ENCODE peak calls at places on chromosomes 12 and 14, in five cellular contexts. One of them, this sample, is unnamed.

GRCh38 chr14:91374287-91374880 is 43.2 kb downstream of the CCDC88C start:
- DNase-seq in HepG2: no peak
- DNase-seq in K562: no peak
- DNase-seq in GM12878: no peak
- DNase-seq in SK-N-SH: no peak
- DNase-seq in this sample: no peak

GRCh38 chr12:75820848-75821578 is 210.6 kb downstream of the PHLDA1 start:
- DNase-seq in HepG2: no peak
- DNase-seq in K562: no peak
- DNase-seq in GM12878: no peak
- DNase-seq in SK-N-SH: no peak
- DNase-seq in this sample: no peak

GRCh38 chr12:19288603-19289244 is 150.6 kb upstream of the AEBP2 start:
- DNase-seq in HepG2: peak; percentile 32
- DNase-seq in K562: peak; percentile 11
- DNase-seq in GM12878: no peak
- DNase-seq in SK-N-SH: peak; percentile 51
- DNase-seq in this sample: peak; percentile 22

GRCh38 chr14:81771876-81772275 is 238.2 kb upstream of the SEL1L start:
- DNase-seq in HepG2: no peak
- DNase-seq in K562: no peak
- DNase-seq in GM12878: no peak
- DNase-seq in SK-N-SH: no peak
- DNase-seq in this sample: no peak

GRCh38 chr14:45728448-45729225 is 475.6 kb upstream of the MIS18BP1 start:
- DNase-seq in HepG2: no peak
- DNase-seq in K562: no peak
- DNase-seq in GM12878: no peak
- DNase-seq in SK-N-SH: no peak
- DNase-seq in this sample: no peak

GRCh38 chr14:100885196-100886030 is 18.1 kb downstream of the RTL1 start:
- DNase-seq in HepG2: no peak
- DNase-seq in K562: no peak
- DNase-seq in GM12878: no peak
- DNase-seq in SK-N-SH: peak; percentile 68
- DNase-seq in this sample: no peak

GRCh38 chr12:131335456-131335855 is 375.4 kb upstream of the SFSWAP start:
- DNase-seq in HepG2: no peak
- DNase-seq in K562: no peak
- DNase-seq in GM12878: no peak
- DNase-seq in SK-N-SH: no peak
- DNase-seq in this sample: no peak

GRCh38 chr14:90611501-90611900 is 204.7 kb downstream of the TTC7B start:
- DNase-seq in HepG2: no peak
- DNase-seq in K562: no peak
- DNase-seq in GM12878: no peak
- DNase-seq in SK-N-SH: no peak
- DNase-seq in this sample: no peak

GRCh38 chr12:46005823-46006222 is 15.4 kb upstream of the SCAF11 start:
- DNase-seq in HepG2: no peak
- DNase-seq in K562: no peak
- DNase-seq in GM12878: no peak
- DNase-seq in SK-N-SH: no peak
- DNase-seq in this sample: no peak

GRCh38 chr12:85814116-85814515 is 22.1 kb downstream of the RASSF9 start:
- DNase-seq in HepG2: no peak
- DNase-seq in K562: no peak
- DNase-seq in GM12878: no peak
- DNase-seq in SK-N-SH: no peak
- DNase-seq in this sample: no peak

GRCh38 chr14:91919814-91920213 is 27.7 kb downstream of the FBLN5 start:
- DNase-seq in HepG2: no peak
- DNase-seq in K562: no peak
- DNase-seq in GM12878: no peak
- DNase-seq in SK-N-SH: no peak
- DNase-seq in this sample: no peak

DNA sequence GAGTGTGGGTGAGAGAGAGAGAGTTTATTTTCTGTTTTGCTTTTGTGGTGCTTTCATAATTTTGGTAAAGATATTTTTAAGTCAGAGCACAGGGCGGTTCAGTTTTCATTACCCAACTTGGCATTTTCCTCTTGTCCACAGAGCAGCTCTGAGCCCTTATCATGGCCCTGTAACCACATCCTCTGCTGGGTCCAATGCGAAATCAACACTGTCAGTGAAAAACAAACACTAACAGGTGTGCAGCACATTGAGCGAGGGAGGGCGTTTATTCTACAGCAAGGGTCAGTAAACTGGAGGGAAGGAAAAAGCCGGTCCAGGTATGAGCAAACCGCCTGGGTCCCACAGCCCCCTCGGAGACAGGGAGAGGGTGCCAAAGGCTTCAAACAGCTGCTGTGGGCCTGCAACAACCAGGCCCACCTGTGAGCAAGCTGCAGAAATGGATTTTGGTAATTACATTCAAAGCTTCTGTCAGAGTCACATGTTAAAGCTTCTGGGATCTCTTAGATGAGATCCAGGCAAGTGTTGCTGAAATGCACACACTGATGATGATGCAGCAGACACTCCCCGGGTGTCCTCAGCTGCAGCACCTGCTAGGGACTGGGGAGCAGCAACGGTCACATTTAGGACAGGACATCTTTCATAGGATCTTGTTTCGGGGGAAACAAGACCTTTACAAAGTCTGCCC is 132.7 kb upstream of the DYRK2 start:
- DNase-seq in HepG2: no peak
- DNase-seq in K562: no peak
- DNase-seq in GM12878: peak; percentile 51
- DNase-seq in SK-N-SH: no peak
- DNase-seq in this sample: no peak
- TF ChIP-seq ZBTB33 in HepG2: no peak
- TF ChIP-seq ZBTB33 in K562: no peak
- TF ChIP-seq ZBTB33 in GM12878: no peak
- TF ChIP-seq ZBTB33 in SK-N-SH: no peak
- TF ChIP-seq ZBTB33 in this sample: no peak

GRCh38 chr12:105935981-105936380 is 202.8 kb downstream of the NUAK1 start:
- DNase-seq in HepG2: no peak
- DNase-seq in K562: no peak
- DNase-seq in GM12878: no peak
- DNase-seq in SK-N-SH: no peak
- DNase-seq in this sample: no peak
- TF ChIP-seq ZBTB33 in HepG2: no peak
- TF ChIP-seq ZBTB33 in K562: no peak
- TF ChIP-seq ZBTB33 in GM12878: no peak
- TF ChIP-seq ZBTB33 in SK-N-SH: no peak
- TF ChIP-seq ZBTB33 in this sample: no peak

DNA sequence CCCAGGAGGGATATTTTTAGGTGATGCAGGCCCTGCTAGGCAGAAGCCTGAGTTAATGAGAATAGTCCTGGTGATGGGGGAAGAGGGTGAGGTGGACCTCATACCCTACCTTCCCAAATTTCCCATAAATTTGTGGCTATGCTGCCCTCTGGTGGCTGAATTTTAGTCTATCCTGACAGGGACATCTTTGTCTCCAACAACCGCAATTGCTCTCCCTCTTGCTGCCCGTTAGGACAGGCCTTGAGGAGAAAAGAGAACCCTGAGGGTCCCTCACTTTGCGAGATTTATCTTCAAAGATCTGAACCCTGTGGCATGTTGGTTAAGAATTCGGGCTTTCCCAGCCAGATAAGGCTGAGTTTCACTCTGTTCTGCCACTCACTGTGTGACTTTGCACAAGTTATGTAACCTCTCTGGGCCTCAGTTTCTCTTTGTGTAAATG is 9.8 kb upstream of the ZNF385A start:
- DNase-seq in HepG2: peak; percentile 25
- DNase-seq in K562: peak; percentile 60
- DNase-seq in GM12878: no peak
- DNase-seq in SK-N-SH: peak; percentile 57
- DNase-seq in this sample: peak; percentile 45
- TF ChIP-seq ZBTB33 in HepG2: no peak
- TF ChIP-seq ZBTB33 in K562: no peak
- TF ChIP-seq ZBTB33 in GM12878: no peak
- TF ChIP-seq ZBTB33 in SK-N-SH: no peak
- TF ChIP-seq ZBTB33 in this sample: no peak

DNA sequence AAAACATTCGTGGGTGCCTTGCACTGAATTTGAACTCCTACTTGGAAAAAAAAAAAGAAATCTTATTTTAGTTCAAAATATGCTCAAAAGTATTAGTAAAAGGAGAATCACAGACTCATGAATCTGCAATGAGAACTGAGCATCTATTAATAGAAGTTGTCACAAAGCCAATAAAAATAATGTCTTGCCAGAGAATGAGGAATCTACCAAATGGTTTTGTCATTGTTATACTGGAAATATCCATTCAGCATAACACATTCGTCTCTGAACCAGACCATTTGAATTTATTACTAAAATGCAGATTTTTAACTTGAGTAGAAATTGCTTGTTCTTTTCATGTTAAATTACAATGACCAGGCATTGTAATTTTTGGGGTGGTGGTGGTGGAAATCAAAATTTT is 11.6 kb upstream of the PTPRB start:
- DNase-seq in HepG2: no peak
- DNase-seq in K562: no peak
- DNase-seq in GM12878: no peak
- DNase-seq in SK-N-SH: no peak
- DNase-seq in this sample: no peak
- TF ChIP-seq ZBTB33 in HepG2: no peak
- TF ChIP-seq ZBTB33 in K562: no peak
- TF ChIP-seq ZBTB33 in GM12878: no peak
- TF ChIP-seq ZBTB33 in SK-N-SH: no peak
- TF ChIP-seq ZBTB33 in this sample: no peak

DNA sequence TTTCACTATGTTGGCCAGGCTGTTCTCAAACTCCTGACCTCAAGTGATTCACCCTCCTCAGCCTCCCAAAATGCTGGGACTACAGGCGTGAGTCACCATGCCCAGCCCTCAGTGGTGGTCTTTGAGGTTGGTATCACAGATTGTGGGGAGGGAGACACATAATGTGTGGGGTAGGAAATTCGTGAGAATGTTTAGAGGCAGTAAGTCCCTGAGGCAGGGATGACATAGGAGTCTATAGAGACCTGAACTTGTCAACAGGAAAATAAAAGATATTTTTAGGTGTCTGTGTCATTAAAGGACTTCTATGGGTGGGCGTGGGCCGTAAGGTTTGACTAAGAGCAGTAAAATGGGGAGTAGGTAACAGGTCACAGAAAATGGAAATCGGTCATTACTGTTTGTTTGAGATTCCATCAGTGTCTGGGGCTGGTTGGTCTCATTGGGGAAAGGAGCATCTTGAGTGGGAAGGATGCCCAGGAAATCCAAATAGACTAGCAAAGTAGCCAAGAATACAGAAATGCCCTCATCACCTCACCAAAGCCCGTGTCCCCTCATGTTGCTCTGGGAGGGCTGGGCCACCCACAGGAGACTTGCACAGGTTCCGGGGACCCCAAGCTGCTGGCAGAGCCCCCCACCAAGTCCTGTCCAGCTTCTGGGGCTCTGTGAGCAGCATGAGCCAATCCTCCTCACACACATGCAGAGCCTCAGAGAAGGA is 63.6 kb upstream of the BCL2L14 start:
- DNase-seq in HepG2: no peak
- DNase-seq in K562: no peak
- DNase-seq in GM12878: peak; percentile 59
- DNase-seq in SK-N-SH: no peak
- DNase-seq in this sample: no peak
- TF ChIP-seq ZBTB33 in HepG2: no peak
- TF ChIP-seq ZBTB33 in K562: no peak
- TF ChIP-seq ZBTB33 in GM12878: no peak
- TF ChIP-seq ZBTB33 in SK-N-SH: no peak
- TF ChIP-seq ZBTB33 in this sample: no peak

DNA sequence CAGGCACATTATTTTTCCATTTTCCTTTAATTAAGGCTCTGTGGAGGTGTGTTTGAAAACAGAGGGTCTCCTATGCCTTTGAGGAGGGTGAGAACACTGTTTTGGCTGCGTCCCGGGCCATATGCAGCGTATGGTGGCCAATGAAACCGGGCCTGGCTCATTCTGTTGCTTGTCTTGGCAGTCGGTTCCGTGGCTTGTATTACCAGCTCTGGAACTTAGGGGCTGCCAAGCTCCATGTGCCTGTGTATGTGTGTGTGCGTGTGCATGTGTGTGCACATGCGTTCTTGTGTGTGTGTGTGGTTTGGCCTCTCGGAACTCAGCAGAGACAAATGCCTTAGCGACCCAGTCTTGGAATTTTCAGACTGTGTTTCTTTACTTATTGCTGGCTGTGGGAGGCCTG is 2.7 kb downstream of the JDP2 start:
- DNase-seq in HepG2: no peak
- DNase-seq in K562: no peak
- DNase-seq in GM12878: no peak
- DNase-seq in SK-N-SH: no peak
- DNase-seq in this sample: no peak
- TF ChIP-seq ZBTB33 in HepG2: no peak
- TF ChIP-seq ZBTB33 in K562: no peak
- TF ChIP-seq ZBTB33 in GM12878: no peak
- TF ChIP-seq ZBTB33 in SK-N-SH: no peak
- TF ChIP-seq ZBTB33 in this sample: no peak

This sample was measured in HCT116.